ENCODE peak calls at places on chromosomes 11 and 22, in nine cellular contexts. F, H, R, A, P, Q, W, V and D are unnamed samples.

GRCh38 chr11:116219171-116219635 is 553.6 kb downstream of the BUD13 start:
- DNase-seq in P (no peak), W (no peak), V (no peak), H (no peak), A (peak; percentile 28), Q (no peak), R (no peak), F (no peak), D (no peak)

GRCh38 chr11:127332896-127333295 is 332.3 kb upstream of the KIRREL3 start:
- DNase-seq in W (no peak), H (no peak), F (no peak), R (no peak), V (no peak), Q (no peak), A (no peak), P (no peak), D (no peak)

GRCh38 chr11:127619946-127620345 is 619.4 kb upstream of the KIRREL3 start:
- DNase-seq in F (no peak), Q (no peak), P (no peak), H (no peak), R (no peak), W (no peak), V (no peak), A (no peak), D (no peak)

GRCh38 chr11:10275714-10276113 is 18.3 kb downstream of the SBF2 start:
- DNase-seq in F (peak; percentile 28), R (no peak), P (no peak), V (no peak), H (no peak), W (no peak), A (no peak), Q (no peak), D (no peak)

GRCh38 chr11:17221968-17222367 is 14.2 kb upstream of the PIK3C2A start:
- DNase-seq in W (no peak), A (no peak), P (no peak), R (no peak), F (peak; percentile 26), V (no peak), H (no peak), Q (no peak), D (peak; percentile 88)

GRCh38 chr11:78514922-78515502 is 59.7 kb downstream of the NARS2 start:
- DNase-seq in A (no peak), R (no peak), Q (no peak), F (no peak), H (no peak), W (no peak), V (peak; percentile 44), P (no peak), D (no peak)

GRCh38 chr11:109939176-109939810 is 153.9 kb upstream of the ZC3H12C start:
- DNase-seq in R (peak; percentile 23), P (no peak), H (no peak), A (peak; percentile 40), Q (peak; percentile 36), W (no peak), V (peak; percentile 80), F (peak; percentile 85), D (peak; percentile 17)

GRCh38 chr22:44891293-44891747 is 118.5 kb downstream of the PHF21B start:
- DNase-seq in W (no peak), P (peak; percentile 23), R (no peak), H (no peak), F (no peak), V (no peak), A (no peak), Q (no peak), D (no peak)

GRCh38 chr11:4085575-4085974 is 9.0 kb upstream of the RRM1 start:
- DNase-seq in W (no peak), H (no peak), R (no peak), F (no peak), P (no peak), V (no peak), A (no peak), Q (no peak), D (no peak)

GRCh38 chr22:46297151-46297819 is 615 bp downstream of the GTSE1 start:
- DNase-seq in F (peak; percentile 60), Q (peak; percentile 20), R (peak; percentile 38), P (no peak), W (no peak), H (peak; percentile 32), V (peak; percentile 54), A (no peak), D (no peak)

GRCh38 chr11:77082838-77083552 is 16.2 kb downstream of the CAPN5 start:
- DNase-seq in R (no peak), Q (no peak), A (peak; percentile 62), H (no peak), P (peak; percentile 55), W (no peak), V (no peak), F (peak; percentile 48), D (no peak)

GRCh38 chr11:66002648-66003225 is 434 bp downstream of the BANF1 start:
- DNase-seq in F (peak; percentile 51), A (peak; percentile 48), V (peak; percentile 39), Q (peak; percentile 88), H (peak; percentile 57), P (no peak), R (peak; percentile 67), W (no peak), D (no peak)

GRCh38 chr22:41264408-41264941 is 21.5 kb downstream of the RANGAP1 start:
- DNase-seq in F (no peak), A (no peak), V (no peak), Q (no peak), R (no peak), P (no peak), W (no peak), H (no peak), D (no peak)

GRCh38 chr22:20430641-20431519 is 6.7 kb downstream of the SCARF2 start:
- DNase-seq in A (no peak), Q (peak; percentile 74), W (no peak), H (no peak), V (peak; percentile 87), R (peak; percentile 40), P (peak; percentile 69), F (no peak), D (peak; percentile 60)

GRCh38 chr22:44371741-44372525 is 59.2 kb upstream of the SHISAL1 start:
- DNase-seq in H (no peak), V (no peak), R (no peak), P (no peak), W (no peak), F (no peak), Q (no peak), A (no peak), D (no peak)

GRCh38 chr11:85042368-85042767 is 584.8 kb downstream of the DLG2 start:
- DNase-seq in A (no peak), F (no peak), P (no peak), Q (no peak), V (no peak), R (no peak), W (no peak), H (no peak), D (no peak)

GRCh38 chr11:64239662-64240466 is 1.0 kb upstream of the FKBP2 start:
- DNase-seq in W (no peak), R (no peak), H (no peak), V (no peak), A (no peak), Q (peak; percentile 82), F (no peak), P (no peak), D (peak; percentile 93)

GRCh38 chr11:76588455-76589325 is 81.9 kb downstream of the LRRC32 start:
- DNase-seq in P (no peak), H (peak; percentile 65), R (peak; percentile 62), A (peak; percentile 84), Q (no peak), V (no peak), F (no peak), W (no peak), D (peak; percentile 10)

GRCh38 chr11:120835601-120836228 is 188.2 kb upstream of the TBCEL start:
- DNase-seq in H (no peak), A (no peak), P (no peak), F (peak; percentile 4), W (no peak), Q (peak; percentile 57), V (no peak), R (no peak), D (no peak)

GRCh38 chr11:65424200-65425104 is 1.9 kb downstream of the NEAT1 start:
- DNase-seq in Q (no peak), A (peak; percentile 54), H (peak; percentile 51), P (peak; percentile 72), R (peak; percentile 70), F (peak; percentile 56), W (no peak), V (peak; percentile 18), D (no peak)

GRCh38 chr11:75639752-75640151 is 29.1 kb downstream of the MAP6 start:
- DNase-seq in V (no peak), A (peak; percentile 84), F (peak; percentile 20), Q (no peak), H (peak; percentile 40), R (peak; percentile 50), W (no peak), P (no peak), D (no peak)

GRCh38 chr11:69114811-69115523 is 40.8 kb upstream of the SMIM38 start:
- DNase-seq in V (no peak), F (no peak), W (no peak), H (no peak), A (no peak), Q (no peak), R (no peak), P (no peak), D (no peak)

GRCh38 chr11:27938011-27938410 is 169.9 kb downstream of the KIF18A start:
- DNase-seq in P (no peak), F (no peak), H (no peak), W (no peak), Q (no peak), A (no peak), V (no peak), R (no peak), D (no peak)

GRCh38 chr22:42358643-42359558 is 73.3 kb downstream of the NFAM1 start:
- DNase-seq in P (no peak), W (no peak), V (no peak), F (no peak), R (no peak), H (no peak), A (no peak), Q (no peak), D (no peak)
- TF ChIP-seq CTCF in P (no peak), W (no peak), V (no peak), F (no peak), R (no peak), H (no peak), A (no peak), Q (no peak), D (no peak)

GRCh38 chr22:29879738-29880137 is 3.2 kb upstream of the MTMR3 start:
- DNase-seq in P (no peak), H (no peak), F (peak; percentile 28), W (no peak), A (no peak), V (peak; percentile 47), R (no peak), Q (no peak), D (no peak)
- TF ChIP-seq CTCF in P (no peak), H (no peak), F (no peak), W (no peak), A (no peak), V (no peak), R (no peak), Q (no peak), D (no peak)

GRCh38 chr22:50434849-50435700 is 39.8 kb downstream of the SBF1 start:
- DNase-seq in R (no peak), V (no peak), P (no peak), W (no peak), F (no peak), H (peak; percentile 15), Q (no peak), A (no peak), D (no peak)
- TF ChIP-seq CTCF in R (no peak), V (no peak), P (no peak), W (no peak), F (no peak), H (no peak), Q (no peak), A (no peak), D (no peak)

GRCh38 chr11:95092549-95093324 is 3.1 kb downstream of the ENDOD1 start:
- DNase-seq in P (no peak), V (peak; percentile 57), F (peak; percentile 76), A (no peak), H (no peak), Q (peak; percentile 59), R (peak; percentile 83), W (no peak), D (no peak)
- TF ChIP-seq CTCF in P (peak; percentile 55), V (peak; percentile 54), F (peak; percentile 71), A (peak; percentile 30), H (peak; percentile 35), Q (peak; percentile 54), R (peak; percentile 42), W (peak; percentile 44), D (peak; percentile 41)